ENCODE peak calls at places on chromosomes 4 and X, in ten cellular contexts. One of them, this sample, is unnamed.

GRCh38 chr4:6761540-6762243 is 20.8 kb upstream of the KIAA0232 start:
- DNase-seq in psoas muscle: no peak
- DNase-seq in stomach: no peak
- DNase-seq in NCI-H446: no peak
- DNase-seq in NCI-H1694: no peak
- DNase-seq in tibial artery: no peak
- DNase-seq in A172: no peak
- DNase-seq in HFFc6: no peak
- DNase-seq in NCI-H1092 treated with DMSO at 0.1 percent for 48 hours: no peak
- DNase-seq in Right ventricle myocardium superior: no peak
- DNase-seq in this sample: peak; percentile 35

GRCh38 chrX:72685810-72686465 is 28.2 kb downstream of the PHKA1 start:
- DNase-seq in NCI-H1694: no peak
- DNase-seq in Right ventricle myocardium superior: no peak
- DNase-seq in NCI-H446: no peak
- DNase-seq in A172: no peak
- DNase-seq in psoas muscle: no peak
- DNase-seq in HFFc6: no peak
- DNase-seq in NCI-H1092 treated with DMSO at 0.1 percent for 48 hours: no peak
- DNase-seq in tibial artery: no peak
- DNase-seq in stomach: no peak
- DNase-seq in this sample: peak; percentile 45

GRCh38 chr4:23237771-23238170 is 545.0 kb downstream of the GBA3 start:
- DNase-seq in Right ventricle myocardium superior: peak; percentile 49
- DNase-seq in HFFc6: no peak
- DNase-seq in tibial artery: no peak
- DNase-seq in psoas muscle: peak; percentile 68
- DNase-seq in A172: no peak
- DNase-seq in NCI-H1092 treated with DMSO at 0.1 percent for 48 hours: peak; percentile 8
- DNase-seq in NCI-H1694: peak; percentile 32
- DNase-seq in NCI-H446: peak; percentile 93
- DNase-seq in stomach: peak; percentile 65
- DNase-seq in this sample: peak; percentile 75

GRCh38 chr4:76948441-76949292 is 885 bp upstream of the SEPTIN11 start:
- DNase-seq in A172: peak; percentile 44
- DNase-seq in tibial artery: peak; percentile 90
- DNase-seq in Right ventricle myocardium superior: peak; percentile 82
- DNase-seq in stomach: peak; percentile 64
- DNase-seq in NCI-H446: peak; percentile 48
- DNase-seq in psoas muscle: peak; percentile 89
- DNase-seq in NCI-H1694: no peak
- DNase-seq in NCI-H1092 treated with DMSO at 0.1 percent for 48 hours: peak; percentile 75
- DNase-seq in HFFc6: peak; percentile 77
- DNase-seq in this sample: peak; percentile 85

GRCh38 chrX:54785901-54786300 is 12.2 kb downstream of the ITIH6 start:
- DNase-seq in psoas muscle: no peak
- DNase-seq in NCI-H446: no peak
- DNase-seq in tibial artery: no peak
- DNase-seq in HFFc6: no peak
- DNase-seq in stomach: no peak
- DNase-seq in NCI-H1694: no peak
- DNase-seq in NCI-H1092 treated with DMSO at 0.1 percent for 48 hours: no peak
- DNase-seq in Right ventricle myocardium superior: no peak
- DNase-seq in A172: no peak
- DNase-seq in this sample: peak; percentile 3

GRCh38 chr4:169307581-169307980 is 36.8 kb upstream of the SH3RF1 start:
- DNase-seq in A172: no peak
- DNase-seq in Right ventricle myocardium superior: no peak
- DNase-seq in psoas muscle: no peak
- DNase-seq in stomach: peak; percentile 44
- DNase-seq in NCI-H446: no peak
- DNase-seq in NCI-H1694: no peak
- DNase-seq in HFFc6: no peak
- DNase-seq in NCI-H1092 treated with DMSO at 0.1 percent for 48 hours: no peak
- DNase-seq in tibial artery: no peak
- DNase-seq in this sample: peak; percentile 9

GRCh38 chr4:6749340-6750171 is 33.0 kb upstream of the KIAA0232 start:
- DNase-seq in NCI-H1694: no peak
- DNase-seq in psoas muscle: peak; percentile 82
- DNase-seq in tibial artery: peak; percentile 84
- DNase-seq in NCI-H446: no peak
- DNase-seq in NCI-H1092 treated with DMSO at 0.1 percent for 48 hours: no peak
- DNase-seq in A172: peak; percentile 88
- DNase-seq in stomach: peak; percentile 85
- DNase-seq in HFFc6: peak; percentile 22
- DNase-seq in Right ventricle myocardium superior: peak; percentile 83
- DNase-seq in this sample: peak; percentile 89

GRCh38 chrX:47798861-47799260 is 37.8 kb upstream of the ZNF81 start:
- DNase-seq in HFFc6: no peak
- DNase-seq in stomach: no peak
- DNase-seq in A172: no peak
- DNase-seq in Right ventricle myocardium superior: no peak
- DNase-seq in NCI-H1694: no peak
- DNase-seq in NCI-H1092 treated with DMSO at 0.1 percent for 48 hours: no peak
- DNase-seq in NCI-H446: no peak
- DNase-seq in psoas muscle: no peak
- DNase-seq in tibial artery: no peak
- DNase-seq in this sample: no peak

GRCh38 chr4:95446204-95446603 is 102.6 kb downstream of the UNC5C start:
- DNase-seq in NCI-H1694: no peak
- DNase-seq in tibial artery: no peak
- DNase-seq in Right ventricle myocardium superior: no peak
- DNase-seq in stomach: no peak
- DNase-seq in NCI-H1092 treated with DMSO at 0.1 percent for 48 hours: no peak
- DNase-seq in HFFc6: no peak
- DNase-seq in A172: no peak
- DNase-seq in NCI-H446: no peak
- DNase-seq in psoas muscle: no peak
- DNase-seq in this sample: no peak

GRCh38 chrX:142036111-142036510 is 132.4 kb downstream of the MAGEC1 start:
- DNase-seq in Right ventricle myocardium superior: no peak
- DNase-seq in psoas muscle: no peak
- DNase-seq in HFFc6: peak; percentile 29
- DNase-seq in tibial artery: no peak
- DNase-seq in NCI-H446: peak; percentile 5
- DNase-seq in stomach: no peak
- DNase-seq in A172: peak; percentile 15
- DNase-seq in NCI-H1092 treated with DMSO at 0.1 percent for 48 hours: no peak
- DNase-seq in NCI-H1694: no peak
- DNase-seq in this sample: no peak

GRCh38 chrX:49282647-49283011 is 13.0 kb downstream of the PPP1R3F start:
- DNase-seq in psoas muscle: no peak
- DNase-seq in Right ventricle myocardium superior: no peak
- DNase-seq in HFFc6: peak; percentile 22
- DNase-seq in tibial artery: no peak
- DNase-seq in A172: peak; percentile 4
- DNase-seq in NCI-H1092 treated with DMSO at 0.1 percent for 48 hours: peak; percentile 22
- DNase-seq in NCI-H1694: no peak
- DNase-seq in stomach: peak; percentile 25
- DNase-seq in NCI-H446: peak; percentile 9
- DNase-seq in this sample: no peak

GRCh38 chr4:94344457-94344856 is 1.8 kb upstream of the HPGDS start:
- DNase-seq in NCI-H1694: no peak
- DNase-seq in tibial artery: no peak
- DNase-seq in HFFc6: no peak
- DNase-seq in stomach: no peak
- DNase-seq in NCI-H446: no peak
- DNase-seq in Right ventricle myocardium superior: no peak
- DNase-seq in A172: no peak
- DNase-seq in NCI-H1092 treated with DMSO at 0.1 percent for 48 hours: no peak
- DNase-seq in psoas muscle: no peak
- DNase-seq in this sample: no peak

GRCh38 chrX:136870064-136870463 is 10.5 kb downstream of the RBMX start:
- DNase-seq in NCI-H1092 treated with DMSO at 0.1 percent for 48 hours: no peak
- DNase-seq in Right ventricle myocardium superior: no peak
- DNase-seq in NCI-H446: no peak
- DNase-seq in psoas muscle: no peak
- DNase-seq in A172: no peak
- DNase-seq in tibial artery: no peak
- DNase-seq in stomach: no peak
- DNase-seq in HFFc6: no peak
- DNase-seq in NCI-H1694: no peak
- DNase-seq in this sample: no peak

This sample was measured in kidney tubule cell.